ENCODE peak calls at places on chromosomes 11 and 22, in four cellular contexts. One of them, this sample, is unnamed.

GRCh38 chr22:42720263-42721044 is at the start of gene A4GALT:
- DNase-seq in K562: peak; percentile 68
- DNase-seq in HepG2: no peak
- DNase-seq in GM12878: no peak
- DNase-seq in this sample: peak; percentile 63

GRCh38 chr11:86978247-86978646 is 23.1 kb upstream of the FZD4 start:
- DNase-seq in HepG2: no peak
- DNase-seq in GM12878: no peak
- DNase-seq in K562: no peak
- DNase-seq in this sample: no peak

GRCh38 chr22:49991907-49992533 is 20.5 kb downstream of the IL17REL start:
- DNase-seq in K562: no peak
- DNase-seq in GM12878: no peak
- DNase-seq in HepG2: no peak
- DNase-seq in this sample: peak; percentile 7

GRCh38 chr11:45671246-45672171 is 6.1 kb upstream of the CHST1 start:
- DNase-seq in GM12878: no peak
- DNase-seq in K562: no peak
- DNase-seq in HepG2: no peak
- DNase-seq in this sample: no peak

GRCh38 chr22:48835857-48836672 is 991.6 kb downstream of the BRD1 start:
- DNase-seq in HepG2: no peak
- DNase-seq in GM12878: no peak
- DNase-seq in K562: no peak
- DNase-seq in this sample: no peak

GRCh38 chr11:76615950-76616349 is 54.6 kb downstream of the LRRC32 start:
- DNase-seq in HepG2: no peak
- DNase-seq in K562: no peak
- DNase-seq in GM12878: no peak
- DNase-seq in this sample: no peak

GRCh38 chr11:60925685-60926267 is 1.5 kb downstream of the TMEM132A start:
- DNase-seq in K562: no peak
- DNase-seq in HepG2: no peak
- DNase-seq in GM12878: no peak
- DNase-seq in this sample: peak; percentile 34

GRCh38 chr22:21568207-21569075 is 927 bp downstream of the UBE2L3 start:
- DNase-seq in K562: peak; percentile 78
- DNase-seq in HepG2: peak; percentile 34
- DNase-seq in GM12878: no peak
- DNase-seq in this sample: peak; percentile 68

GRCh38 chr11:107017433-107018227 is 646 bp downstream of the GUCY1A2 start:
- DNase-seq in GM12878: no peak
- DNase-seq in K562: peak; percentile 22
- DNase-seq in HepG2: peak; percentile 2
- DNase-seq in this sample: peak; percentile 80

GRCh38 chr11:59754494-59754858 is 700 bp upstream of the STX3 start:
- DNase-seq in HepG2: no peak
- DNase-seq in K562: no peak
- DNase-seq in GM12878: no peak
- DNase-seq in this sample: peak; percentile 39

GRCh38 chr11:12248330-12248729 is 129.0 kb upstream of the PARVA start:
- DNase-seq in GM12878: no peak
- DNase-seq in HepG2: peak; percentile 69
- DNase-seq in K562: no peak
- DNase-seq in this sample: peak; percentile 59

GRCh38 chr11:102783720-102784119 is 3.3 kb upstream of the MMP10 start:
- DNase-seq in K562: no peak
- DNase-seq in GM12878: no peak
- DNase-seq in HepG2: no peak
- DNase-seq in this sample: no peak

GRCh38 chr22:38203855-38204497 is 2.2 kb downstream of the MAFF start:
- DNase-seq in GM12878: no peak
- DNase-seq in HepG2: no peak
- DNase-seq in K562: no peak
- DNase-seq in this sample: no peak

GRCh38 chr11:16917941-16918340 is 96.3 kb downstream of the PLEKHA7 start:
- DNase-seq in K562: no peak
- DNase-seq in GM12878: no peak
- DNase-seq in HepG2: no peak
- DNase-seq in this sample: no peak

GRCh38 chr22:49774046-49774445 is 53.6 kb downstream of the BRD1 start:
- DNase-seq in K562: no peak
- DNase-seq in GM12878: no peak
- DNase-seq in HepG2: no peak
- DNase-seq in this sample: no peak

GRCh38 chr11:118789501-118790356 is 1.2 kb downstream of the DDX6 start:
- DNase-seq in K562: peak; percentile 16
- DNase-seq in HepG2: no peak
- DNase-seq in GM12878: peak; percentile 19
- DNase-seq in this sample: no peak

GRCh38 chr11:118002541-118003019 is 16.4 kb downstream of the IL10RA start:
- DNase-seq in K562: peak; percentile 33
- DNase-seq in HepG2: no peak
- DNase-seq in GM12878: no peak
- DNase-seq in this sample: no peak

GRCh38 chr11:131248588-131248987 is 121.8 kb upstream of the NTM start:
- DNase-seq in K562: no peak
- DNase-seq in HepG2: no peak
- DNase-seq in GM12878: no peak
- DNase-seq in this sample: no peak

GRCh38 chr22:30927806-30928205 is 40.8 kb downstream of the MORC2 start:
- DNase-seq in GM12878: no peak
- DNase-seq in HepG2: no peak
- DNase-seq in K562: no peak
- DNase-seq in this sample: no peak

GRCh38 chr22:38317995-38318715 is 922 bp upstream of the CSNK1E start:
- DNase-seq in GM12878: no peak
- DNase-seq in HepG2: peak; percentile 77
- DNase-seq in K562: peak; percentile 69
- DNase-seq in this sample: no peak

GRCh38 chr11:12175694-12176241 is 65.4 kb downstream of the MICAL2 start:
- DNase-seq in K562: no peak
- DNase-seq in GM12878: no peak
- DNase-seq in HepG2: no peak
- DNase-seq in this sample: no peak

GRCh38 chr11:100632970-100633452 is 54.1 kb upstream of the ARHGAP42 start:
- DNase-seq in HepG2: peak; percentile 10
- DNase-seq in GM12878: no peak
- DNase-seq in K562: no peak
- DNase-seq in this sample: no peak

GRCh38 chr11:69013009-69013951 is at the start of gene MRGPRF:
- DNase-seq in GM12878: no peak
- DNase-seq in HepG2: no peak
- DNase-seq in K562: peak; percentile 38
- DNase-seq in this sample: peak; percentile 89

GRCh38 chr11:94544582-94544831 is 786 bp downstream of the FUT4 start:
- DNase-seq in GM12878: no peak
- DNase-seq in HepG2: no peak
- DNase-seq in K562: peak; percentile 52
- DNase-seq in this sample: no peak

GRCh38 chr22:26172389-26172990 is 3.2 kb downstream of the SEZ6L start:
- DNase-seq in GM12878: no peak
- DNase-seq in HepG2: peak; percentile 53
- DNase-seq in K562: peak; percentile 46
- DNase-seq in this sample: peak; percentile 61

GRCh38 chr22:42680648-42681047 is 31.5 kb upstream of the CYB5R3 start:
- DNase-seq in HepG2: no peak
- DNase-seq in GM12878: no peak
- DNase-seq in K562: no peak
- DNase-seq in this sample: no peak

GRCh38 chr11:92279056-92279455 is 54.4 kb downstream of the FAT3 start:
- DNase-seq in GM12878: no peak
- DNase-seq in K562: no peak
- DNase-seq in HepG2: no peak
- DNase-seq in this sample: no peak

GRCh38 chr11:66081505-66081904 is 11.4 kb downstream of the PACS1 start:
- DNase-seq in GM12878: no peak
- DNase-seq in K562: no peak
- DNase-seq in HepG2: no peak
- DNase-seq in this sample: no peak

GRCh38 chr11:125916683-125917337 is 12.5 kb downstream of the DDX25 start:
- DNase-seq in K562: no peak
- DNase-seq in HepG2: no peak
- DNase-seq in GM12878: no peak
- DNase-seq in this sample: no peak
- TF ChIP-seq SIN3A in K562: no peak
- TF ChIP-seq SIN3A in HepG2: no peak
- TF ChIP-seq SIN3A in GM12878: no peak
- TF ChIP-seq SIN3A in this sample: no peak

GRCh38 chr22:40580631-40581030 is 55.9 kb downstream of the MRTFA start:
- DNase-seq in HepG2: no peak
- DNase-seq in K562: no peak
- DNase-seq in GM12878: no peak
- DNase-seq in this sample: no peak
- TF ChIP-seq ZBTB33 in HepG2: no peak
- TF ChIP-seq ZBTB33 in K562: no peak
- TF ChIP-seq ZBTB33 in GM12878: no peak
- TF ChIP-seq ZBTB33 in this sample: no peak

GRCh38 chr11:1774886-1775285 is 11.2 kb upstream of the CTSD start:
- DNase-seq in HepG2: no peak
- DNase-seq in GM12878: no peak
- DNase-seq in K562: no peak
- DNase-seq in this sample: no peak
- TF ChIP-seq CHD2 in HepG2: no peak
- TF ChIP-seq CHD2 in GM12878: no peak
- TF ChIP-seq CHD2 in K562: no peak
- TF ChIP-seq CHD2 in this sample: no peak

DNA sequence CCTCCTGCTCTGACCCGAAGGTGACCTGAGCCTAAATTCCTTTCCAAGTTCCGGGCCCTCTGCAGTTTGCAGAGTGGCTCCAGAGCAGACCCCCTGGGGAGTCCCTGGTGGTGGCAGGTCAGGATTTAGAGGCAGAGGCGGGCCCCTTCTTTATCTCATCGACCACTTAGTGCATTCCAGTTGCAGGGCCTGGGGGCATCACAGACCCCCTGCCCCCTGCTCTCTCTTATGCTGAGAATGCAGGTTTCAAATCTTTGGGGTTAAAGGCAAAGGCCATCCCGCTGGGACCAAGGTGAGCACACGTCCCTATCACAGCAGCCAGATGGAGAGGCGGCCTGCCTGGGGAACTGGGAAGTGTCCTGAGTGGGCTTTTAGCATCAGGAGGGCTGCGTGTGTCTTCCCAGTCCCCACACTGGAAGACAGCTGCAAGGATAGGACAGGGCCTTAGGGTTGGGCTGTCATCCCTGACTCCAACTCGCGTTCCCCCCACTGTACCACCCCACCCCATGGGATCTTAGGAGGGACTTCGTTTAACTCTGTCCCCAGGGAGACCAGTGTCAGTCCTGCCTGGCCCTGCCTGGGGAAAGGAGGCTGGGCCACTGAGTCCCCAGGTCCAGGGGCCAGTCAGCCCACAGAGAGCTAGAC is 11.3 kb downstream of the DERL3 start:
- DNase-seq in K562: no peak
- DNase-seq in GM12878: no peak
- DNase-seq in HepG2: no peak
- DNase-seq in this sample: peak; percentile 10
- TF ChIP-seq SIN3A in K562: no peak
- TF ChIP-seq SIN3A in GM12878: no peak
- TF ChIP-seq SIN3A in HepG2: no peak
- TF ChIP-seq SIN3A in this sample: no peak

GRCh38 chr22:40039482-40039881 is 44.7 kb downstream of the FAM83F start:
- DNase-seq in GM12878: no peak
- DNase-seq in HepG2: no peak
- DNase-seq in K562: no peak
- DNase-seq in this sample: no peak

GRCh38 chr22:40042312-40042711 is 47.6 kb downstream of the FAM83F start:
- DNase-seq in HepG2: no peak
- DNase-seq in K562: no peak
- DNase-seq in GM12878: no peak
- DNase-seq in this sample: no peak

GRCh38 chr22:40043086-40043485 is 48.3 kb downstream of the FAM83F start:
- DNase-seq in GM12878: no peak
- DNase-seq in K562: no peak
- DNase-seq in HepG2: no peak
- DNase-seq in this sample: no peak

GRCh38 chr22:40041738-40042137 is 47.0 kb downstream of the FAM83F start:
- DNase-seq in GM12878: no peak
- DNase-seq in HepG2: no peak
- DNase-seq in K562: no peak
- DNase-seq in this sample: no peak

DNA sequence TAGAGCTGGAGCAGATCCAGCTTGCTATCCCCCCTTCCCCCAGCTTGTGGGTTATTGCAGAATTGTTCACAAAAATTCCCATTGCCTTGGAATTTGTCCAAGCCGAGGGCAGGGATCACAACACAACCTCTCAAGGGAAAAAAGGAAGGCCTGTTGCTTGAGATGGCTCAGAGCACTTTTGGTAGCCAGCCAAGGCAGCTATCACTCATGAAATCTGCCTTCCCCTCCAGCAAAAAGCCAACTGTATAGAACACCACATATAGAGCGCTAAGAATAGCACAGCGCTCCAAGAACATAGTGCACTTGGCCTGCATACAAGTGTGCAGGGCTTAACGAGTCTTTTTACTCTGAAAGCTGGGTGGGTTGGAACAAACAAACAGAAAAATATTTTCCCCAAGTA is 46.2 kb downstream of the FAM83F start:
- DNase-seq in HepG2: no peak
- DNase-seq in GM12878: no peak
- DNase-seq in K562: peak; percentile 25
- DNase-seq in this sample: no peak
- TF ChIP-seq ZBTB33 in HepG2: no peak
- TF ChIP-seq ZBTB33 in GM12878: no peak
- TF ChIP-seq ZBTB33 in K562: no peak
- TF ChIP-seq ZBTB33 in this sample: no peak

GRCh38 chr11:32529994-32530588 is 53.5 kb upstream of the EIF3M start:
- DNase-seq in K562: no peak
- DNase-seq in HepG2: no peak
- DNase-seq in GM12878: peak; percentile 59
- DNase-seq in this sample: no peak

GRCh38 chr11:32527191-32527590 is 56.4 kb upstream of the EIF3M start:
- DNase-seq in K562: no peak
- DNase-seq in HepG2: no peak
- DNase-seq in GM12878: no peak
- DNase-seq in this sample: no peak

GRCh38 chr11:32531528-32531927 is 52.1 kb upstream of the EIF3M start:
- DNase-seq in GM12878: no peak
- DNase-seq in HepG2: no peak
- DNase-seq in K562: no peak
- DNase-seq in this sample: no peak

GRCh38 chr11:32526715-32527114 is 56.9 kb upstream of the EIF3M start:
- DNase-seq in K562: no peak
- DNase-seq in GM12878: no peak
- DNase-seq in HepG2: no peak
- DNase-seq in this sample: no peak

GRCh38 chr11:32527776-32528175 is 55.9 kb upstream of the EIF3M start:
- DNase-seq in K562: no peak
- DNase-seq in GM12878: no peak
- DNase-seq in HepG2: no peak
- DNase-seq in this sample: no peak
- TF ChIP-seq CHD2 in K562: no peak
- TF ChIP-seq CHD2 in GM12878: no peak
- TF ChIP-seq CHD2 in HepG2: no peak
- TF ChIP-seq CHD2 in this sample: no peak